ENCODE peak calls at places on chromosomes 5 and 9, in six cellular contexts. Q is astrocyte of the spinal cord, F is tibial artery, I is A549, B is coronary artery, S is HCT116. A is an unnamed sample.

GRCh38 chr5:60727032-60727431 is 27.1 kb upstream of the DEPDC1B start:
- DNase-seq in Q (no peak), F (no peak), I (no peak), B (no peak), S (no peak), A (no peak)

GRCh38 chr9:3875371-3876132 is 349.8 kb upstream of the RFX3 start:
- DNase-seq in Q (peak), F (no peak), I (peak), B (no peak), S (peak), A (no peak)

GRCh38 chr9:22244141-22245011 is 202.2 kb upstream of the DMRTA1 start:
- DNase-seq in Q (peak), F (no peak), I (peak), B (no peak), S (peak), A (no peak)

GRCh38 chr9:5953743-5954707 is 61.4 kb downstream of the RANBP6 start:
- DNase-seq in Q (no peak), F (no peak), I (no peak), B (no peak), S (no peak), A (no peak)

GRCh38 chr9:642014-642413 is 199.5 kb upstream of the DMRT1 start:
- DNase-seq in Q (no peak), F (no peak), I (no peak), B (no peak), S (no peak), A (no peak)

GRCh38 chr5:93756372-93756771 is 15.0 kb upstream of the POU5F2 start:
- DNase-seq in Q (no peak), F (no peak), I (no peak), B (no peak), S (no peak), A (no peak)

GRCh38 chr9:82957526-82958379 is 105.2 kb downstream of the RASEF start:
- DNase-seq in Q (no peak), F (no peak), I (no peak), B (no peak), S (no peak), A (no peak)

GRCh38 chr9:91159664-91160121 is 202.0 kb downstream of the AUH start:
- DNase-seq in Q (no peak), F (peak), I (no peak), B (peak), S (no peak), A (no peak)

GRCh38 chr5:121285861-121286527 is 565.7 kb upstream of the FTMT start:
- DNase-seq in Q (no peak), F (no peak), I (no peak), B (no peak), S (no peak), A (no peak)

GRCh38 chr5:142292249-142292648 is 32.6 kb downstream of the SPRY4 start:
- DNase-seq in Q (no peak), F (no peak), I (no peak), B (no peak), S (no peak), A (no peak)

GRCh38 chr5:169029661-169030274 is 271.2 kb downstream of the SLIT3 start:
- DNase-seq in Q (peak), F (no peak), I (no peak), B (no peak), S (no peak), A (no peak)

GRCh38 chr5:175378444-175379028 is 65.4 kb downstream of the DRD1 start:
- DNase-seq in Q (peak), F (no peak), I (peak), B (no peak), S (peak), A (no peak)

GRCh38 chr5:177489119-177489716 is 8.2 kb downstream of the PDLIM7 start:
- DNase-seq in Q (no peak), F (no peak), I (no peak), B (no peak), S (no peak), A (no peak)
- TF ChIP-seq CTCF in Q (peak), F (no peak), I (no peak), B (no peak), S (peak), A (no peak)

GRCh38 chr9:132905726-132906125 is 27.0 kb downstream of the SPACA9 start:
- DNase-seq in Q (no peak), F (no peak), I (no peak), B (no peak), S (no peak), A (no peak)

GRCh38 chr9:132908635-132909034 is 29.9 kb downstream of the SPACA9 start:
- DNase-seq in Q (no peak), F (no peak), I (no peak), B (no peak), S (no peak), A (no peak)

GRCh38 chr9:132901859-132902831 is 23.4 kb downstream of the SPACA9 start:
- DNase-seq in Q (peak), F (peak), I (peak), B (no peak), S (peak), A (peak)

GRCh38 chr9:132898043-132898442 is 19.3 kb downstream of the SPACA9 start:
- DNase-seq in Q (no peak), F (no peak), I (no peak), B (no peak), S (no peak), A (no peak)

DNA sequence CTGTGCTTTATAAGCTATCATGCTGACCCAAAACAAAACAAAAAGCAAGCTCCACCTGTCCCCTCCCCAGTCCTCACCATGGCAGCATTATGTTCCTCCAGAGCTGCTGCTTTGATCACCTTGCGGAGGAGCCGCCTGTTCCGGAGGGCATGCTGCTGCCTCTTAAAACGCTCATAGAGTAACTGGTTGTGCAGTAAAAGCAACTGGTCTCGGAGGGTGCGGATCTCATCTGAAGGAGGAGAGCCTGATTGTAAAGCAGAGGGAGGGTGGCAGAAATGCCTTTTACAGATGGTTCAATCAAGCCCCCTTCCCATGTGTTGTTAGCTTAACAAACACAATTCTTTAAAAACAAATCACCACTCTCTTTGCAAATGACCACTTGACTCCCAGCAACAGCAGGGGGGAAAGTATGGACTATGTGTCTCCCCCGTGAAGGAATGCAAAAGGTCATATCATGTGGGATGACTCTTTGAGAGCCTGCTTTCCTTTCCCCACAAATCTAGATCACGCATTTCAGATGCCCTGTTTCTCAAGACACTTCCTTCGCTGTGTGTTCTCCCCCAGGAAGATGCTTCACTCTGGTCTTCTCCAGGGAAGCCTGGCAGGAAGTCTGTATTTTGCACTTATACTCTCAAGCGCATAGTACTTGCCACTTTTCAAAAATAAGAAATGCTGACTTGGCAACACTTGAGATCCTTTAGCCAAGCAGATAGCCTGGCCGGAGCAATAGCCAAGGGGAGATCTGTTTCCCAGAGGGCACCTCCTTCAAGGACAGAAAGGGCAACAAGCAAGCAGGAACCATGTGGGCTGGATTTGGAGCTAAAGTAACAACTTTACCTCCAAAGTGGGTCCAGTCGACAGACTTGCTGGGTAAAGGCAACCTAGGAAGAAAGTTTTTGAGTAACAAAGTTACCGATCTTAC is 25.1 kb downstream of the SPACA9 start:
- DNase-seq in Q (peak), F (no peak), I (no peak), B (no peak), S (no peak), A (peak)
- TF ChIP-seq CTCF in Q (no peak), F (no peak), I (no peak), B (no peak), S (no peak), A (no peak)

GRCh38 chr9:111074395-111074794 is 36.1 kb upstream of the LPAR1 start:
- DNase-seq in Q (no peak), F (no peak), I (no peak), B (no peak), S (no peak), A (no peak)
- TF ChIP-seq CTCF in Q (no peak), F (no peak), I (no peak), B (no peak), S (no peak), A (no peak)

DNA sequence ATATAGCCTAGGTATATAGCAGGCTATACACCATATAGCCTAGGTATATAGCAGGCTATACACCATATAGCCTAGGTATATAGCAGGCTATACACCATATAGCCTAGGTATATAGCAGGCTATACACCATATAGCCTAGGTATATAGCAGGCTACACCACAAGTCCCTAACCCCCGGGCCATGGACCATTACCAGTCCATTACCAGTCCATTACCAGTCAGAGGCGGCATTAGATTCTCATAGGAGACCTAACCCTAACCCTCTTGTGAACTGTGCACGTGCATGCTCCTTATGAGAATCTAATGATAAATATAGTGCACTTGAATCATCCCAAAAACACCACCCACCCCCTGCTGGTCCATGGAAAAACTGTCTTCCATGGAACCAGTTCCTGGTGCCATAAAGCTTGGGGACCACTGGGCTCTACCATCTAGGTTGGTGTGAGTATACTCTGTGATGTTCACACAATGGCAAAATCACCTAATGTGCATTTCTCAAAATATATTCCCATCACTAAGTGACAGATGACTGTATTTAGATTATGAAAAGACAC is 4.7 kb downstream of the PLIN2 start:
- DNase-seq in Q (no peak), F (no peak), I (no peak), B (no peak), S (no peak), A (no peak)
- TF ChIP-seq CTCF in Q (no peak), F (no peak), I (no peak), B (no peak), S (peak), A (peak)

DNA sequence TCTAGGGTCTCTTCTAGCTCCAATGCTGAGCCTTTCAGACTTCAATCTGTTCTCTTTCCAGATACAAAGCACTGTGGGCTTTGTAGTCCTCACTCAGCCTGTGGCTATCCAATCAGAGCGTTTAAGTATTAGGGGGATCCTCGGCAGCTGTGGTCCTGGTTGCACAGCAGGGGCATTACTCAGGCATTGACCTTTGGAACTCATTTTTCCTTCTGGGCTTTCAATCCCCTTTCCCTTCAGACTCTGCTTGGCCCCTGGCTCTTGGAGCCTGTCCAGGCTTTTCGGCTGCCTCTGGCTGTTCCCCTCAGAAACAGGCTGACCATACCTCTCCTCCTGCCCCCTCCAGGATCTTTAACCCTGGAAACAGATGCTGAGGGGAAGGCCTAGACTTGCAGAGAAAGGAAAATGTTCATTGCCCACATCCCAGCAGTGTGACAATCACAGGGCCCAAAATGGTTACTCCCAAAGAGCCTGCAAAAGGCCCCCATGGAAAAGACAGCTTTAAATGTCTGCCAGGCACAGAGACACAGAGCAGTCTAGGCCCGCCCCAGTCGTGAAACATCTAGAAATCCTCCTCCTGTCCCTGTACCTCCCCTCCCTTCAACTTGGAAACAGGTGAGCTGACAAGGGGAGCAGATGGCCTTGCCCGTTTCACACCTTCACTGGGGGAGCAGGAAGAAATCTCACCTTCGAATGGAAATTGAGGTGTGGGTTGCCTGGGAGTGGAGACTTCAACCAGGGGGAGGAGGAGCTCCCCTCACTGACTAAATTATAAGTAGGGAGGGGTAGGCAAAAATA is 13.7 kb downstream of the C1QTNF2 start:
- DNase-seq in Q (no peak), F (no peak), I (no peak), B (no peak), S (no peak), A (no peak)
- TF ChIP-seq CTCF in Q (no peak), F (no peak), I (no peak), B (no peak), S (no peak), A (no peak)

GRCh38 chr9:96512240-96512639 is 62.3 kb downstream of the HABP4 start:
- DNase-seq in Q (no peak), F (no peak), I (no peak), B (no peak), S (no peak), A (no peak)

GRCh38 chr9:96509026-96509425 is 59.1 kb downstream of the HABP4 start:
- DNase-seq in Q (no peak), F (no peak), I (no peak), B (no peak), S (no peak), A (no peak)

GRCh38 chr9:96508227-96508940 is 58.4 kb downstream of the HABP4 start:
- DNase-seq in Q (no peak), F (peak), I (no peak), B (no peak), S (no peak), A (no peak)

GRCh38 chr9:96509848-96510247 is 59.9 kb downstream of the HABP4 start:
- DNase-seq in Q (no peak), F (no peak), I (no peak), B (no peak), S (no peak), A (no peak)

DNA sequence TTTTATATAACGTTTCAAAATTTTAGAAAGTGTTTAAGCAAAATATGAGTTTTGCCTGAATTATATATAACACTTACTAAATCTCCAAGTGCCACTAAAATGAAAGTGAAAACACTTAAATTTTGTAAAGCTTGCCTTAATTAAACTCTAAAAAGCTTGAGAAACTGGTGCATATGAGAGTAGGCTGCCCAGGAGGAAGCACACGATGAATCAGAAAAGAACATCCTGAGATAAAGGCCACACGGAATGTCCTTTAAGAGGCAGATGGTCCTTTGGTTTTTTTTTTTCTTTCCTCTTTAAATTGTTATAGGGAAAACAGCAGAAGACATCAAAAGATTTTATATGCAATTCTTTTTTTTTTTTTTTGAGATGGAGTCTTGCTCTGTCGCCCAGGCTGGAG is 60.3 kb downstream of the HABP4 start:
- DNase-seq in Q (no peak), F (no peak), I (no peak), B (no peak), S (no peak), A (no peak)
- TF ChIP-seq CTCF in Q (no peak), F (no peak), I (no peak), B (no peak), S (no peak), A (no peak)

A was measured in type B pancreatic cell.